ENCODE peak calls at places on chromosome 1, in nine cellular contexts. A, U, X, Y, O, P, H, R and E are unnamed samples.

GRCh38 chr1:86018311-86018923 is 138.2 kb downstream of the COL24A1 start:
- DNase-seq in A (no peak), U (no peak), X (peak; percentile 68), Y (no peak), O (no peak), P (no peak), H (no peak), R (no peak), E (no peak)

GRCh38 chr1:198890531-198890930 is 251.7 kb downstream of the PTPRC start:
- DNase-seq in A (no peak), U (no peak), X (no peak), Y (no peak), O (no peak), P (no peak), H (no peak), R (no peak), E (no peak)

GRCh38 chr1:11052839-11053757 is 6.1 kb upstream of the MASP2 start:
- DNase-seq in A (no peak), U (no peak), X (peak; percentile 82), Y (no peak), O (no peak), P (no peak), H (no peak), R (no peak), E (no peak)

GRCh38 chr1:38114633-38115032 is 68.0 kb upstream of the POU3F1 start:
- DNase-seq in A (no peak), U (no peak), X (no peak), Y (no peak), O (no peak), P (no peak), H (no peak), R (no peak), E (no peak)

GRCh38 chr1:167404908-167405307 is 113.4 kb downstream of the CD247 start:
- DNase-seq in A (no peak), U (no peak), X (no peak), Y (no peak), O (no peak), P (no peak), H (no peak), R (no peak), E (no peak)

GRCh38 chr1:54846716-54847284 is 40.2 kb downstream of the DHCR24 start:
- DNase-seq in A (no peak), U (no peak), X (no peak), Y (no peak), O (no peak), P (no peak), H (no peak), R (no peak), E (no peak)

GRCh38 chr1:8152731-8153702 is 126.9 kb upstream of the ERRFI1 start:
- DNase-seq in A (no peak), U (no peak), X (no peak), Y (no peak), O (no peak), P (no peak), H (no peak), R (no peak), E (no peak)

GRCh38 chr1:39650431-39650830 is 11.0 kb upstream of the HEYL start:
- DNase-seq in A (no peak), U (no peak), X (no peak), Y (no peak), O (no peak), P (no peak), H (no peak), R (no peak), E (no peak)

GRCh38 chr1:183185941-183186490 is at the start of gene LAMC2:
- DNase-seq in A (no peak), U (no peak), X (peak; percentile 93), Y (peak; percentile 67), O (no peak), P (no peak), H (no peak), R (no peak), E (no peak)

GRCh38 chr1:211331011-211331709 is 4.5 kb downstream of the TRAF5 start:
- DNase-seq in A (no peak), U (no peak), X (no peak), Y (no peak), O (no peak), P (no peak), H (no peak), R (no peak), E (no peak)

GRCh38 chr1:113859478-113860175 is 11.9 kb downstream of the PTPN22 start:
- DNase-seq in A (no peak), U (no peak), X (no peak), Y (no peak), O (no peak), P (no peak), H (peak; percentile 87), R (no peak), E (no peak)

GRCh38 chr1:243325305-243325890 is 69.6 kb downstream of the SDCCAG8 start:
- DNase-seq in A (no peak), U (no peak), X (peak; percentile 70), Y (no peak), O (no peak), P (no peak), H (no peak), R (no peak), E (peak; percentile 52)

GRCh38 chr1:42392255-42392654 is 11.7 kb downstream of the RIMKLA start:
- DNase-seq in A (no peak), U (no peak), X (no peak), Y (no peak), O (no peak), P (no peak), H (no peak), R (no peak), E (no peak)

GRCh38 chr1:76254165-76255043 is 179.9 kb downstream of the ST6GALNAC3 start:
- DNase-seq in A (no peak), U (no peak), X (no peak), Y (no peak), O (no peak), P (no peak), H (no peak), R (no peak), E (no peak)

GRCh38 chr1:225847610-225848009 is 34.6 kb downstream of the TMEM63A start:
- DNase-seq in A (no peak), U (peak; percentile 77), X (no peak), Y (no peak), O (no peak), P (no peak), H (no peak), R (no peak), E (no peak)

GRCh38 chr1:156750932-156751723 is at the start of gene HDGF:
- DNase-seq in A (no peak), U (peak; percentile 92), X (peak; percentile 73), Y (peak; percentile 85), O (no peak), P (peak; percentile 93), H (no peak), R (no peak), E (no peak)

GRCh38 chr1:16181887-16182719 is 26.2 kb upstream of the EPHA2 start:
- DNase-seq in A (peak; percentile 93), U (peak; percentile 83), X (peak; percentile 90), Y (peak; percentile 97), O (no peak), P (peak; percentile 96), H (no peak), R (no peak), E (no peak)

GRCh38 chr1:247110627-247111258 is 6.6 kb upstream of the ZNF669 start:
- DNase-seq in A (no peak), U (peak; percentile 77), X (peak; percentile 58), Y (no peak), O (no peak), P (peak; percentile 83), H (no peak), R (no peak), E (no peak)

DNA sequence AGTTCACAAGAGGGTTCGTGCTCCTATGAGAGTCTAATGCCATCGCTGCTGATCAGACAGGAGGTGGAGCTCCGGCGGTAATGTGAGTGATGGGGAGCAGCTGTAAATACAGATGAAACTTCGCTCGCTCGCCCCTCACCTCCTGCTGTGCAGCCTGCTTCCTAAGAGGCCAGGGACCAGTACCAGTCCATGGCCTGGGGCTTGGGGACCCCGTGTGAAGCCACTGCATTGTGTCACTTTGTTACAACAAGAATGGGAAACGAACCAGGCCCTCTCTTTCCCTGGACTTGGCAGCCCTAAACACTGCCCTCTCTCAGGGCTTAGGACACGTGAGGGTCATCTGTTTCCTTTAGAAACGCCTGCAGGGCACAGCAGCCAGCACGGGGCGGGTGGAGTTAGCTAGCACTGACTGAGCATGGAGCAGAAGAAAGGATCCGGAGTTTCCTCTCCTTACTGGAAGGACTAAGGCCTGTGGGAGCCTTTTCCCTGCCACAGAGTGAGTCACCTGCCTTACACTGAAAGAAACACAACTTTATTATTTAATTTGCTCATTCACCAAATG is 185.2 kb upstream of the TMEM51 start:
- DNase-seq in A (peak; percentile 88), U (no peak), X (peak; percentile 5), Y (peak; percentile 85), O (no peak), P (no peak), H (no peak), R (no peak), E (no peak)
- TF ChIP-seq POLR2AphosphoS5 in A (no peak), U (peak; percentile 70), X (no peak), Y (no peak), O (no peak), P (no peak), H (no peak), R (no peak), E (no peak)

DNA sequence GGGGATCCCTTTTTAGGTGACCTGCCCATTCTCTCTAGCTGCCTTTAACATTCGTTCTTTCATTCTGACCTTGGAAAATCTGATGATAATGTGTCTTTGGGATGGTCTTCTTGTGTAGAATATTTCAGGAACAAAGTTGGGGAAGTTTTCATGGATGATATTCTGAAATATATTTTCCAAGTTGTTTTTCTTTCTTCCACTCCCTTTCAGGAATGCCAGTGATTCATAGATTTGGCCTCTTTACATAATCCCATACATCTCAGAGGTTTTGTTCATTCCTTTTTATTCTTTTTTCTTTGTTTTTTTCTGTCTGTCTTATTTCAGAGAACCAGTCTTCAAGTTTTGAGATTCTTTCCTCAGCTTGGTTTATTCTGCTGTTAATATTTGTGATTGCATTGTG is 13.9 kb upstream of the SCMH1 start:
- DNase-seq in A (no peak), U (no peak), X (no peak), Y (no peak), O (no peak), P (no peak), H (no peak), R (no peak), E (no peak)
- TF ChIP-seq POLR2AphosphoS5 in A (no peak), U (no peak), X (no peak), Y (no peak), O (no peak), P (no peak), H (no peak), R (no peak), E (no peak)

DNA sequence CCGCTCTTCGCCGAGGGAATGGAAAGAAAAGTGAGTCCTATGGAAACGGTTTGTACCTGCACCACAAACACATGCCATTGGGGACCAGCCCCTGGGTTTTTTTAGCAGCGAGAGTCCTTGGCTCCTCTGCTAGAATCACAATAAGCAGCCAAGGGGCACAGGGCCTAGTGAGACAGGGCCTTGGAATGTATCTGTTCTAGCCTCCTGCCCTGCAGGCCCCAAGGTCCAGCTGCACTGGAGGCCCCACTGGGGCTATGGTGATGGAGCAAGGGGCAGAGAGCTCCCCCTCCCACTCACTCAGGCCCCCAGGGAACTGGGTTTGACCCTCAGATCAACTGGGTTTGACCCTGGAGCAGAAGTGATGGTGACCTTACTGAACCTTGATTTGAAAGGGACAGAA is 14.4 kb downstream of the SHISA4 start:
- DNase-seq in A (no peak), U (no peak), X (no peak), Y (peak; percentile 84), O (no peak), P (no peak), H (no peak), R (no peak), E (no peak)
- TF ChIP-seq POLR2AphosphoS5 in A (no peak), U (no peak), X (no peak), Y (peak; percentile 25), O (no peak), P (peak; percentile 81), H (no peak), R (no peak), E (no peak)

GRCh38 chr1:46131093-46131492 is 1.3 kb downstream of the PIK3R3 start:
- DNase-seq in A (no peak), U (no peak), X (peak; percentile 7), Y (no peak), O (no peak), P (no peak), H (no peak), R (no peak), E (no peak)
- TF ChIP-seq POLR2AphosphoS5 in A (no peak), U (no peak), X (no peak), Y (no peak), O (no peak), P (no peak), H (no peak), R (no peak), E (no peak)